ENCODE peak calls at places on chromosomes 6 and 20, in nine cellular contexts. K, O, H, Y, Z, N, X, C and B are unnamed samples. For H3K9me3 and H3K4me1, the result is how much of the 10 kb centered on the place peaks cover.

GRCh38 chr6:11785449-11785951 is 6.9 kb upstream of the ADTRP start:
- DNase-seq in Y (no peak), O (peak), H (no peak), C (peak), Z (no peak), K (no peak), N (no peak), X (no peak), B (no peak)

GRCh38 chr20:62861732-62862336 is at the start of gene TCFL5:
- DNase-seq in H (peak), K (peak), O (peak), Y (peak), Z (peak), C (peak), N (peak), X (peak), B (peak)

GRCh38 chr20:62623488-62624324 is 18.6 kb upstream of the SLCO4A1 start:
- DNase-seq in K (peak), C (peak), X (peak), N (peak), Y (peak), H (peak), Z (peak), O (peak), B (peak)

GRCh38 chr6:43939281-43940070 is 169.5 kb downstream of the VEGFA start:
- DNase-seq in K (peak), O (no peak), C (no peak), X (no peak), N (no peak), Y (no peak), Z (peak), H (peak), B (no peak)

GRCh38 chr6:156948807-156949206 is 171.6 kb downstream of the ARID1B start:
- DNase-seq in Z (no peak), H (no peak), X (no peak), Y (no peak), N (no peak), K (no peak), C (peak), O (no peak), B (no peak)

GRCh38 chr6:8930009-8930408 is 494.7 kb upstream of the SLC35B3 start:
- DNase-seq in X (no peak), Y (no peak), N (no peak), O (no peak), Z (no peak), C (no peak), H (no peak), K (no peak), B (no peak)

GRCh38 chr20:31667315-31668285 is 29.9 kb downstream of the COX4I2 start:
- DNase-seq in Z (no peak), X (no peak), K (no peak), C (no peak), O (no peak), N (no peak), H (no peak), Y (no peak), B (no peak)

GRCh38 chr6:5981274-5982026 is 25.3 kb downstream of the NRN1 start:
- DNase-seq in O (no peak), N (no peak), H (no peak), C (no peak), Y (no peak), X (no peak), Z (no peak), K (no peak), B (no peak)

GRCh38 chr20:10300582-10301108 is 82.0 kb downstream of the SNAP25 start:
- DNase-seq in K (no peak), Z (no peak), C (no peak), O (no peak), Y (no peak), X (no peak), H (no peak), N (no peak), B (no peak)

GRCh38 chr20:10856237-10856636 is 182.4 kb upstream of the JAG1 start:
- DNase-seq in Y (no peak), C (peak), O (no peak), H (no peak), N (peak), Z (no peak), X (no peak), K (no peak), B (no peak)

GRCh38 chr6:160374836-160375560 is 26.8 kb downstream of the SLC22A3 start:
- DNase-seq in Z (no peak), X (no peak), O (peak), K (no peak), Y (no peak), N (no peak), H (no peak), C (no peak), B (no peak)

GRCh38 chr6:56742122-56742791 is 99.6 kb upstream of the DST start:
- DNase-seq in H (no peak), X (no peak), Y (no peak), C (no peak), K (no peak), Z (no peak), O (no peak), N (no peak), B (no peak)

GRCh38 chr20:50280851-50281655 is 90.4 kb downstream of the CEBPB start:
- DNase-seq in X (no peak), N (no peak), Z (no peak), C (no peak), O (no peak), Y (no peak), K (no peak), H (no peak), B (no peak)

GRCh38 chr6:105560611-105561066 is 157.8 kb upstream of the PREP start:
- DNase-seq in N (no peak), X (no peak), Y (no peak), O (no peak), K (no peak), Z (no peak), H (no peak), C (no peak), B (no peak)

GRCh38 chr6:123575218-123575617 is 61.5 kb downstream of the TRDN start:
- DNase-seq in Z (no peak), K (no peak), C (no peak), H (no peak), O (no peak), N (no peak), Y (no peak), X (no peak), B (no peak)

GRCh38 chr6:109344226-109344625 is 38.0 kb downstream of the CD164 start:
- DNase-seq in X (no peak), Y (no peak), Z (no peak), H (no peak), K (no peak), N (no peak), C (no peak), O (no peak), B (no peak)

GRCh38 chr20:63122626-63123025 is 93.3 kb downstream of the YTHDF1 start:
- DNase-seq in H (no peak), Y (no peak), K (no peak), C (no peak), X (peak), Z (no peak), O (no peak), N (no peak), B (no peak)

GRCh38 chr20:56517211-56517610 is 7.3 kb upstream of the FAM209A start:
- DNase-seq in O (no peak), N (no peak), X (no peak), H (no peak), K (no peak), Y (no peak), C (no peak), Z (no peak), B (no peak)

GRCh38 chr20:23349338-23350006 is 1.1 kb upstream of the NXT1 start:
- DNase-seq in K (no peak), C (peak), O (no peak), Z (no peak), X (no peak), Y (no peak), N (peak), H (peak), B (no peak)

GRCh38 chr20:50003253-50003656 is 20.5 kb downstream of the SNAI1 start:
- DNase-seq in C (no peak), K (no peak), H (no peak), N (no peak), X (no peak), Z (no peak), O (no peak), Y (no peak), B (no peak)

GRCh38 chr20:33976959-33977358 is 16.8 kb upstream of the RALY start:
- DNase-seq in O (no peak), Y (no peak), C (no peak), N (no peak), H (no peak), X (no peak), Z (no peak), K (no peak), B (no peak)

GRCh38 chr6:168419569-168419968 is 21.4 kb upstream of the SMOC2 start:
- DNase-seq in N (no peak), Z (no peak), X (no peak), K (no peak), O (no peak), H (no peak), C (no peak), Y (no peak), B (no peak)
- H3K9me3 ChIP-seq in N (under half), Z (under half), X (under half), K (under half), O (under half), H (under half), C (under half), Y (under half), B (under half)

DNA sequence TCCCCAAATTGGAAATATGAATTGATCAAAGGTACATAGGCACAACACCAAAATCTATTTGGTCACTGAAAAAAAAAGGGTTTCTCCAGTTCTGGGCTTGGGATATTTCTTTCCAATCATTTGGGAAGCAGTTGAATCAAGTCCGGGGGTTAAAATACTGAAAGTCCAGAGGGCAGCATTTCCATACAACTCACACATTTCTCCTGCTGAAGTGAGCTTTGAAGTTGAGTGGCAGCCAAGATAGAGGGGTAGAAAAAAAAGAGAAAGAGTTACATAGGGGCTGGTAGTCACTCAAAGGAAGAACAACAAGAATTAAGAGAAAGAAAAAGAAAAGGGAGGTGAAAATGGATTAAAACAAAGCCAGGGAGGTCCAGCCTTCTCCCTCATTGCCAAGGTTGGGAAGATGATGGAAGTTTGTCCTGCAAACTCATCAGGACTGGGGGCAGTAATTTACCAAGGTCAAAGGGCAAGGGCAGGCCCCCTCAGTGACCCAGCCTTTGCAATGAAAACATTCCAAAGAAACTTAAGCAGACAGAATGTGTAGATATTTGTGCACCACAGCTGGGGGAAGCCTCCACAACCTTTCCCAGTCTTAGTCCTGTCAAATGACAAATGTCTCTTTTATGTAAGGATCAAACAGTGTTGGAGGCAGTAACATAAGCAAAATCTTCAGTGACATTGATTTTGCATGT is 525.3 kb upstream of the JARID2 start:
- DNase-seq in X (no peak), O (no peak), H (no peak), Y (no peak), K (no peak), N (no peak), C (peak), Z (no peak), B (no peak)
- H3K27ac ChIP-seq in X (no peak), O (no peak), H (no peak), Y (no peak), K (no peak), N (no peak), C (no peak), Z (peak), B (no peak)

DNA sequence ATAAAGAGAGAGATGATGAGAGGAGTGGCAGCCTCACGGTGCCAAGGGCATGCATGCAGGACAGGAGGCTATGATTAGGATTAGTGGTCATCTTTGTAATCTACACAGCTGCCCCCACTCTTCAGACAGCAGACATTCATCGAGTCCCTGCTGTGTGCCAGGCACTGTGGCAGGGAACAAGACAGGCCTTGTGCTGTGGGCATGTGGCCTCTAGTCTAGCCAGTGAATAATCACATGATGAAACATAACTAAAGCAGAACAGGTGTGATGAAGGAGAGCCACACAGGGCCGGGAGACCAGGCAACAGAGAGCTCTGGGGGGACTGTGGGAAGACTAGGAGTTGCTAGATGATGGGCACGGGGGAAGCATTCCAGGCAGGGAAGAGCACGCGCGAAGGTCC is 22.2 kb downstream of the TOX2 start:
- DNase-seq in Z (no peak), H (no peak), Y (no peak), K (no peak), N (no peak), X (no peak), C (no peak), O (no peak), B (no peak)
- H3K4me1 ChIP-seq in Z (under half), H (under half), Y (under half), K (under half), N (under half), X (under half), C (under half), O (under half), B (half or more)

GRCh38 chr6:27111743-27112142 is 135.8 kb upstream of the PRSS16 start:
- DNase-seq in Z (no peak), Y (no peak), O (no peak), X (no peak), C (no peak), H (no peak), N (no peak), K (no peak), B (no peak)

GRCh38 chr6:27114792-27115191 is 132.7 kb upstream of the PRSS16 start:
- DNase-seq in H (no peak), N (no peak), C (no peak), Y (no peak), K (no peak), O (no peak), X (no peak), Z (no peak), B (no peak)

DNA sequence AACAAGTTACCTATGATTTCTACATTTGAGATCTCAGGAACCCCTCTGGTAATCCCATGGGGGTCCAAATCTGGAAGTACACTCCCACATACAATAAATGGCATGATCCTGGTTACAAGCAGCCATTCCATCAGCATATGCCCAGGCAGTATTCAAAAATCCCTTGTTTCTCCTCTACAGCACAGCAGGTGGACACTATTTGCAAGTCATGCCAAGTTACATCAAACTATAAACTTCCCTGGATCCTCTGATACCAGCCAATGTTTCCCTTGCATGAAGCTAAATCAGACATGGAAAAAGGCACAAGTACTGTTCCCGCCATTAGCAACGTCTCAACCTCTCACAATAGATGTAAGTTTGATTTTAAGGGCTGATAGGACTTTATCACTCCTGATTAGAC is 134.5 kb upstream of the PRSS16 start:
- DNase-seq in Z (no peak), K (no peak), N (no peak), C (no peak), O (no peak), X (no peak), H (no peak), Y (no peak), B (no peak)
- H3K9me3 ChIP-seq in Z (under half), K (under half), N (under half), C (under half), O (under half), X (under half), H (under half), Y (under half), B (under half)

GRCh38 chr6:85462673-85463072 is 12.8 kb downstream of the NT5E start:
- DNase-seq in O (no peak), Z (no peak), X (no peak), N (no peak), H (no peak), K (no peak), Y (no peak), C (no peak), B (no peak)

GRCh38 chr6:85460154-85460950 is 10.5 kb downstream of the NT5E start:
- DNase-seq in Z (no peak), N (no peak), Y (no peak), K (no peak), H (no peak), X (no peak), O (no peak), C (no peak), B (no peak)

GRCh38 chr6:85459224-85459901 is 9.5 kb downstream of the NT5E start:
- DNase-seq in X (no peak), Y (no peak), C (no peak), Z (no peak), N (no peak), H (no peak), O (no peak), K (peak), B (no peak)

GRCh38 chr6:85461806-85462185 is 11.9 kb downstream of the NT5E start:
- DNase-seq in C (no peak), O (no peak), Z (no peak), X (no peak), H (no peak), K (no peak), N (no peak), Y (no peak), B (no peak)

DNA sequence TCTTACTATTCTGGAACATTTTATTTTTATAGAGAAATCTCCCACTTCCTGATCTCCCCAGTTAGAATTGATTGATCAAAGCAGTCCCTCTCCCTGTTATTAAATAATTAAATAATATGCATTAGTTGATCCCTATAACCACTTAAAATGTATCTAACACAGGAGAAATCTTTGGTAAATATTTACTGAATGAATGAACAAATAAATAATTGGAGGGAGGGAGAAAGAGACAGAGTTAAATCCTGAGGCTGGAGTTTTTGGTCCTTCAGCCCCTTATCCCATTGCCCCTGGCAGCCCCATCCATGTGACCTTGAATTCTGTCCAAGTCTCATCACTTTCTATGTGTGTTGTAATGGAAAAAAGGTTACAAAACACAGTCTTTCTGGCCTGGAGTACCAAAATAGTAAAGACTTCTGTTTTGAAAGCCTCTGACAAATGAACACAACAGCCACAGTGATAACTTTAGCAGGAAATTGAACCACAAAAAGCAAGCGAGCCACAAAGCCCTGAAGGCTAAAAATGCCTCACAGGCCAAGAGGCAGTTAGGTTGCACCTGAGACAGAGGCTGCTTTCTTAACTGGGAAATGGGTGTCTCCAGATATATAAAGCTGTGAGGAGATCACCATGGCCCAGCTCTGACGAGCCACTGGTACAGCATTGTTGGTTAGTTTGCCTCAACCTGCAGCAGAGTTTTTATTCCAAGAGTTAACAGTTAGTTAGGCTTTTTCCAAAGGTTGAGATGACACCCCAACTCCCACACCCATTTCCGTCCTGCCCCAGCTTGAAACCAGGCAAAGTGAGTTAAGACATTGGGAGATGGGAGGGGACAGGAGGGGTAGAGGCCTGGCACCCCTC is 11.3 kb downstream of the NT5E start:
- DNase-seq in H (no peak), X (no peak), Z (no peak), Y (peak), N (no peak), C (peak), O (no peak), K (no peak), B (no peak)
- H3K27ac ChIP-seq in H (no peak), X (peak), Z (peak), Y (peak), N (no peak), C (no peak), O (no peak), K (no peak), B (peak)

GRCh38 chr20:64255361-64256281 is at the start of gene PCMTD2:
- DNase-seq in N (peak), O (peak), H (peak), Z (peak), K (peak), Y (peak), X (peak), C (peak), B (peak)

GRCh38 chr20:64256282-64256947 is 867 bp downstream of the PCMTD2 start:
- DNase-seq in O (no peak), X (no peak), N (no peak), C (no peak), Y (no peak), K (no peak), Z (no peak), H (no peak), B (no peak)

GRCh38 chr20:64254571-64255360 is 782 bp upstream of the PCMTD2 start:
- DNase-seq in X (no peak), Y (no peak), Z (no peak), K (no peak), H (no peak), O (no peak), N (no peak), C (no peak), B (no peak)

GRCh38 chr20:64258071-64258823 is 2.7 kb downstream of the PCMTD2 start:
- DNase-seq in N (no peak), O (no peak), Z (no peak), H (no peak), C (no peak), X (no peak), K (no peak), Y (no peak), B (no peak)

DNA sequence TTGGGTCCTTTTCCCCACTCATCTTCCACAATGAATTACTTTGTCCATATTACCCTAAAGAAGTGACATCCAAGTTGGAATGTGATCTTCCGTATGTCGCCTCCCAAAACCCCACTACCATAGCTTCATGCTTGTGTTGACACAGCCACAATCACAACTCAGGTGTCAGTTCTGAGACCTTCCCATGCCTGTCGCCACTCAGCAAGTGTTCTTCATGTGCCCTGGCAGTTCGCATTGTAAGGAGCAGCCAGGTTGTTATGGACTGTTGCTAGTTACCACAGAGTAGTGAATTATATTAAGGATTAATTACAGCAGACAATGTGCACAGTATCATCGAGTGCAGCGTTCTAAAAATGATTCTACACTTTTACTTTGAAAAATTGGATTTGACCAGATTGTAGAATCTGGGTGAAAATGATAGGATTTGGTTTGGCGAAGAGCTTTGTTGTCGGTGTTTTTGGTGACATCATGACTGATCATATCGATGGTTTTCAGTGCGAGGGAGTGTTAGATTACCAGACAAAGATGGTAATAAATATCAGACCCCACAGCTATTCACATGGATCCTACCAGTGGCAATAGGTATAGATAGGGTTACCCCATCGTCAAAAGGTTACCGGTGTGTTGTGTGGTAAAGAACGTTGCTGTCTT is 1.7 kb downstream of the PCMTD2 start:
- DNase-seq in Y (no peak), Z (no peak), K (no peak), O (no peak), X (no peak), C (no peak), H (no peak), N (no peak), B (no peak)
- H3K4me1 ChIP-seq in Y (half or more), Z (under half), K (under half), O (under half), X (under half), C (under half), H (under half), N (under half), B (under half)